ENCODE peak calls at places on chromosome 11, in five cellular contexts. B is pancreas, S is heart left ventricle, W is cardiac fibroblast, U is dorsolateral prefrontal cortex. E is an unnamed sample.

GRCh38 chr11:9893474-9893873 is 229.6 kb downstream of the SWAP70 start:
- DNase-seq in U (no peak), S (no peak), W (no peak), B (no peak), E (no peak)

GRCh38 chr11:8209208-8209807 is 40.5 kb upstream of the RIC3 start:
- DNase-seq in W (no peak), S (no peak), U (no peak), B (no peak), E (no peak)

GRCh38 chr11:2581151-2581930 is 118.5 kb downstream of the KCNQ1OT1 start:
- DNase-seq in W (no peak), B (no peak), U (peak), S (no peak), E (no peak)

GRCh38 chr11:9428706-9429105 is 32.1 kb upstream of the ZNF143 start:
- DNase-seq in U (no peak), W (no peak), B (no peak), S (no peak), E (no peak)

GRCh38 chr11:12177739-12178338 is 67.4 kb downstream of the MICAL2 start:
- DNase-seq in W (peak), B (no peak), S (no peak), U (no peak), E (no peak)

GRCh38 chr11:1765871-1766718 is 2.4 kb upstream of the CTSD start:
- DNase-seq in B (peak), S (no peak), W (no peak), U (peak), E (no peak)

GRCh38 chr11:107438148-107438547 is 19.5 kb downstream of the CWF19L2 start:
- DNase-seq in U (no peak), S (no peak), B (no peak), W (no peak), E (no peak)

GRCh38 chr11:63277345-63277943 is 34.0 kb upstream of the SLC22A25 start:
- DNase-seq in S (no peak), U (no peak), W (no peak), B (no peak), E (no peak)

GRCh38 chr11:17607083-17607429 is 60.0 kb downstream of the OTOG start:
- DNase-seq in B (no peak), U (no peak), W (no peak), S (no peak), E (no peak)

GRCh38 chr11:81165164-81165563 is 1568.5 kb downstream of the FAM181B start:
- DNase-seq in B (no peak), W (no peak), U (no peak), S (no peak), E (no peak)
- TF ChIP-seq CTCF in B (no peak), W (no peak), U (no peak), S (no peak), E (peak)

GRCh38 chr11:67066333-67066709 is 9.7 kb downstream of the RHOD start:
- DNase-seq in S (no peak), W (no peak), B (no peak), U (no peak), E (no peak)
- H3K4me3 ChIP-seq in S (no peak), W (no peak), B (no peak), U (no peak), E (no peak)

GRCh38 chr11:116825434-116825833 is 2.3 kb upstream of the APOA4 start:
- DNase-seq in W (no peak), B (no peak), U (no peak), S (no peak), E (no peak)
- TF ChIP-seq CTCF in W (no peak), B (no peak), U (no peak), S (no peak), E (no peak)

GRCh38 chr11:96365493-96365892 is 22.5 kb upstream of the MAML2 start:
- DNase-seq in S (no peak), W (no peak), U (no peak), B (no peak), E (peak)
- H3K4me3 ChIP-seq in S (no peak), W (no peak), U (no peak), B (no peak), E (no peak)

GRCh38 chr11:112554586-112554985 is 293.9 kb upstream of the PLET1 start:
- DNase-seq in B (no peak), W (no peak), U (no peak), S (no peak), E (no peak)

GRCh38 chr11:112553340-112553739 is 292.7 kb upstream of the PLET1 start:
- DNase-seq in S (no peak), U (no peak), B (no peak), W (no peak), E (no peak)

GRCh38 chr11:112558691-112559090 is 298.0 kb upstream of the PLET1 start:
- DNase-seq in B (no peak), U (no peak), W (peak), S (no peak), E (no peak)

DNA sequence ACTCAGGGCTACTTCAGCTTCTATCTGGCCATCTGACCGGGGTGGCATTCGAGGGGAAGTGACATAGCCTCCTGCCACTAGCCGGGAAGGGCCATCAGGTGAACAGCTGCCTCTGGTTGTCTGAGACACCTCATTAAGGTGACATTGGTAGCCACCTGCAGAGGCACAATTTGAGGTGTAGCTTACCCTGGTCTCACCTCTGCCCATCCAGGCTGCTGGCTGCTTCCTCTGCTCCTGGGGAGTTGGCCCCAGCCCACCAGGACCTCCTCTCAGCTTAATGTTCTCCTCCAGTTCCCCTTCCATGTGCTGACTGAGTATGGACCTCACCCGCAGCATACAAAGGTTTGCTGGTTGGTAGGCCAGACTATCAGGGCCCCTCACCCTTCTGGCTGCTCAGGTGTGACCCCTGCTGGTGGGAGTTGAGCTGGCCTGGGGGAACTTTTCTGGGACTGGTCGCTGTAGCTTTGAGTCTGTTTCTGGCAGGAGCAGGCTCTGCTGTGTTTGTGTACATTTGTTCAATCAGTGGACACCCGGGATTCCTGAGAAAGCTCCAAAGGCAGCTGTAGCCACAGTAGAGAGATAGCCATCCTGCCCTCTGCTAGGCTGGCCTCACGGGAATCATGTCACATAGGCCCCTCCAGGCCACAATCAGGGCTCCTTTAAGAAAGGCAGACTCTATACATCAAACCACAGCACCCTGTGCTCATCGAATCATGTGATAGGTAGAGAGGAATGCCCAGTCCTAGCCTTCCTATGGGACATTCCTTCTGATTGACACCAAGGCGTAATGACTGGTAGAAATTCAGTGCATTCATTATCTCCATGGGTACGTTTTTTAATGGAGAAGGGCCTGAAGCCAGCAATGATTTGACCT is 295.1 kb upstream of the PLET1 start:
- DNase-seq in W (peak), S (peak), B (peak), U (peak), E (no peak)
- TF ChIP-seq CTCF in W (peak), S (peak), B (peak), U (peak), E (peak)

GRCh38 chr11:102115557-102115956 is 5.3 kb downstream of the YAP1 start:
- DNase-seq in B (peak), U (no peak), W (peak), S (no peak), E (peak)

GRCh38 chr11:102114032-102114431 is 3.8 kb downstream of the YAP1 start:
- DNase-seq in U (no peak), S (no peak), B (no peak), W (no peak), E (no peak)

GRCh38 chr11:102118937-102119336 is 8.7 kb downstream of the YAP1 start:
- DNase-seq in W (no peak), B (no peak), S (no peak), U (no peak), E (no peak)

GRCh38 chr11:102117472-102118113 is 7.3 kb downstream of the YAP1 start:
- DNase-seq in B (no peak), S (no peak), W (peak), U (no peak), E (no peak)

GRCh38 chr11:102116453-102117205 is 6.4 kb downstream of the YAP1 start:
- DNase-seq in S (no peak), B (no peak), W (no peak), U (no peak), E (no peak)
- H3K4me3 ChIP-seq in S (no peak), B (no peak), W (no peak), U (no peak), E (peak)

E was measured in LNCaP clone FGC.